ENCODE peak calls at places on chromosome 7, in ten cellular contexts. H is GM20000, V is right atrium auricular region, R is HEK293T, A is Panc1, S is transverse colon, D is NAMALWA, C is NCI-H748 treated with DMSO at 0.1 percent for 48 hours, W is A172, Y is left ventricle myocardium inferior. J is an unnamed sample.

GRCh38 chr7:43785425-43785824 is 26.9 kb downstream of the BLVRA start:
- DNase-seq in A (no peak), Y (no peak), S (peak), R (no peak), V (peak), H (no peak), C (no peak), D (no peak), W (peak), J (no peak)

GRCh38 chr7:12518920-12519681 is 51.4 kb upstream of the SCIN start:
- DNase-seq in V (no peak), C (no peak), R (peak), Y (no peak), H (peak), D (peak), A (no peak), W (peak), S (no peak), J (peak)

GRCh38 chr7:41886257-41886905 is 183.5 kb upstream of the INHBA start:
- DNase-seq in D (no peak), W (peak), Y (peak), V (no peak), C (no peak), R (no peak), A (no peak), S (peak), H (no peak), J (peak)

GRCh38 chr7:21939136-21939857 is 6.4 kb downstream of the CDCA7L start:
- DNase-seq in S (no peak), R (no peak), H (peak), C (peak), D (no peak), A (peak), V (no peak), W (peak), Y (no peak), J (peak)

GRCh38 chr7:130189281-130189782 is 15.9 kb downstream of the TMEM209 start:
- DNase-seq in C (no peak), D (no peak), S (no peak), H (no peak), A (no peak), Y (no peak), W (peak), V (no peak), R (no peak), J (no peak)

GRCh38 chr7:141145630-141145982 is 71.7 kb downstream of the TMEM178B start:
- DNase-seq in S (no peak), W (no peak), D (no peak), V (no peak), A (no peak), R (no peak), C (no peak), Y (no peak), H (no peak), J (no peak)

GRCh38 chr7:100642534-100642907 is 1.2 kb upstream of the TFR2 start:
- DNase-seq in C (no peak), Y (no peak), A (no peak), V (no peak), S (peak), R (no peak), H (peak), D (peak), W (no peak), J (peak)

GRCh38 chr7:7099584-7100014 is 82.7 kb upstream of the C1GALT1 start:
- DNase-seq in Y (peak), S (peak), A (peak), D (no peak), V (peak), C (peak), W (peak), R (peak), H (no peak), J (no peak)

GRCh38 chr7:34019431-34019830 is 114.1 kb downstream of the BMPER start:
- DNase-seq in C (no peak), Y (no peak), A (no peak), W (no peak), R (no peak), H (no peak), S (no peak), V (no peak), D (no peak), J (no peak)

GRCh38 chr7:134645478-134645877 is 1.2 kb upstream of the BPGM start:
- DNase-seq in R (no peak), W (no peak), H (no peak), S (no peak), D (no peak), A (no peak), C (no peak), V (no peak), Y (no peak), J (no peak)

GRCh38 chr7:128215281-128215680 is 25.8 kb upstream of the LEP start:
- DNase-seq in H (no peak), S (no peak), C (no peak), A (no peak), D (no peak), V (no peak), Y (no peak), W (no peak), R (no peak), J (no peak)

GRCh38 chr7:22417349-22417748 is 60.4 kb upstream of the RAPGEF5 start:
- DNase-seq in C (no peak), W (no peak), A (no peak), Y (no peak), H (no peak), S (no peak), R (no peak), V (no peak), D (no peak), J (no peak)

GRCh38 chr7:138154646-138155045 is 78.4 kb downstream of the AKR1D1 start:
- DNase-seq in V (no peak), S (no peak), D (no peak), A (no peak), Y (no peak), C (no peak), R (no peak), W (no peak), H (no peak), J (no peak)

GRCh38 chr7:139641337-139641992 is 118.0 kb downstream of the CLEC2L start:
- DNase-seq in Y (no peak), A (no peak), V (no peak), D (no peak), C (no peak), R (no peak), S (no peak), H (no peak), W (no peak), J (no peak)

GRCh38 chr7:128045766-128046165 is 14.5 kb upstream of the LRRC4 start:
- DNase-seq in H (no peak), A (no peak), D (no peak), R (no peak), C (no peak), W (peak), V (no peak), S (no peak), Y (no peak), J (no peak)

GRCh38 chr7:73899731-73900142 is 38.8 kb downstream of the TMEM270 start:
- DNase-seq in R (no peak), W (peak), C (no peak), S (peak), Y (no peak), A (no peak), H (no peak), V (peak), D (no peak), J (no peak)

GRCh38 chr7:148819697-148820332 is 64.3 kb downstream of the EZH2 start:
- DNase-seq in H (no peak), R (no peak), S (no peak), C (no peak), W (peak), A (no peak), V (no peak), Y (no peak), D (no peak), J (no peak)

GRCh38 chr7:33201821-33202220 is 72.5 kb downstream of the BBS9 start:
- DNase-seq in C (no peak), H (no peak), A (no peak), V (no peak), D (no peak), R (no peak), W (no peak), S (no peak), Y (no peak), J (no peak)